ENCODE peak calls at places on chromosomes 7 and 10, in seven cellular contexts. E, K, X, D, J, O and L are unnamed samples.
A peak's percentile ranks its signal among the peaks of the same experiment; 100 is the strongest.

GRCh38 chr7:92612501-92612900 is 22.3 kb upstream of the FAM133B start:
- DNase-seq in E (no peak), K (no peak), X (no peak), D (no peak), J (no peak), O (no peak), L (no peak)

GRCh38 chr7:143408686-143409551 is at the start of gene EPHA1:
- DNase-seq in E (no peak), K (no peak), X (peak; percentile 65), D (peak; percentile 88), J (peak; percentile 83), O (peak; percentile 60), L (peak; percentile 54)

GRCh38 chr10:71748671-71749191 is 24.6 kb downstream of the VSIR start:
- DNase-seq in E (peak; percentile 94), K (peak; percentile 86), X (no peak), D (no peak), J (no peak), O (peak; percentile 33), L (peak; percentile 87)

GRCh38 chr7:92156976-92157375 is 22.0 kb downstream of the LRRD1 start:
- DNase-seq in E (no peak), K (no peak), X (no peak), D (no peak), J (no peak), O (no peak), L (no peak)

GRCh38 chr7:151987748-151988529 is 31.7 kb downstream of the GALNTL5 start:
- DNase-seq in E (no peak), K (peak; percentile 35), X (peak; percentile 26), D (no peak), J (no peak), O (no peak), L (no peak)

GRCh38 chr10:13366891-13367290 is 18.8 kb upstream of the SEPHS1 start:
- DNase-seq in E (no peak), K (no peak), X (no peak), D (no peak), J (no peak), O (no peak), L (no peak)

GRCh38 chr10:60358282-60358681 is 31.4 kb downstream of the ANK3 start:
- DNase-seq in E (no peak), K (no peak), X (no peak), D (no peak), J (no peak), O (no peak), L (no peak)

GRCh38 chr10:93435621-93436385 is 46.3 kb downstream of the MYOF start:
- DNase-seq in E (no peak), K (no peak), X (peak; percentile 83), D (no peak), J (no peak), O (no peak), L (no peak)

GRCh38 chr7:139687980-139688632 is 89.7 kb downstream of the HIPK2 start:
- DNase-seq in E (no peak), K (no peak), X (no peak), D (peak; percentile 26), J (no peak), O (peak; percentile 83), L (no peak)

GRCh38 chr10:117663750-117664149 is 121.2 kb downstream of the EMX2 start:
- DNase-seq in E (no peak), K (no peak), X (no peak), D (peak; percentile 33), J (peak; percentile 79), O (no peak), L (no peak)

GRCh38 chr7:128036226-128036940 is 5.1 kb upstream of the LRRC4 start:
- DNase-seq in E (no peak), K (no peak), X (no peak), D (no peak), J (no peak), O (no peak), L (no peak)

GRCh38 chr7:69419928-69420327 is 178.3 kb upstream of the AUTS2 start:
- DNase-seq in E (no peak), K (no peak), X (no peak), D (no peak), J (no peak), O (no peak), L (no peak)

GRCh38 chr7:2786607-2787116 is 57.4 kb downstream of the GNA12 start:
- DNase-seq in E (no peak), K (no peak), X (no peak), D (no peak), J (no peak), O (no peak), L (no peak)

GRCh38 chr10:115073796-115074195 is 19.4 kb upstream of the ATRNL1 start:
- DNase-seq in E (no peak), K (no peak), X (no peak), D (no peak), J (no peak), O (no peak), L (no peak)

GRCh38 chr7:133419036-133419435 is 166.2 kb downstream of the EXOC4 start:
- DNase-seq in E (no peak), K (no peak), X (no peak), D (no peak), J (no peak), O (no peak), L (no peak)

GRCh38 chr10:97279121-97279815 is 13.2 kb downstream of the ARHGAP19 start:
- DNase-seq in E (no peak), K (no peak), X (no peak), D (no peak), J (no peak), O (no peak), L (no peak)

GRCh38 chr7:151382079-151382885 is 27.6 kb downstream of the WDR86 start:
- DNase-seq in E (no peak), K (peak; percentile 14), X (no peak), D (no peak), J (no peak), O (no peak), L (peak; percentile 26)

GRCh38 chr7:106201176-106201575 is 83.6 kb downstream of the NAMPT start:
- DNase-seq in E (no peak), K (no peak), X (no peak), D (no peak), J (no peak), O (no peak), L (no peak)

GRCh38 chr10:3067045-3067858 is at the start of gene PFKP:
- DNase-seq in E (no peak), K (peak; percentile 50), X (peak; percentile 63), D (no peak), J (peak; percentile 38), O (peak; percentile 79), L (peak; percentile 39)

GRCh38 chr10:102375250-102375649 is 20.3 kb upstream of the NFKB2 start:
- DNase-seq in E (no peak), K (no peak), X (no peak), D (no peak), J (no peak), O (no peak), L (no peak)

GRCh38 chr7:71591876-71592275 is 459.9 kb downstream of the GALNT17 start:
- DNase-seq in E (no peak), K (no peak), X (no peak), D (no peak), J (no peak), O (no peak), L (no peak)

GRCh38 chr10:33330543-33331019 is 3.9 kb downstream of the NRP1 start:
- DNase-seq in E (no peak), K (peak; percentile 86), X (peak; percentile 85), D (peak; percentile 64), J (peak; percentile 80), O (peak; percentile 73), L (peak; percentile 81)
- H3K36me3 ChIP-seq in E (peaks cover 18% of the 10 kb centered on the region), K (peaks cover 33% of the 10 kb centered on the region), X (no peaks in the 10 kb centered on the region), D (no peaks in the 10 kb centered on the region), J (no peaks in the 10 kb centered on the region), O (no peaks in the 10 kb centered on the region), L (no peaks in the 10 kb centered on the region)

DNA sequence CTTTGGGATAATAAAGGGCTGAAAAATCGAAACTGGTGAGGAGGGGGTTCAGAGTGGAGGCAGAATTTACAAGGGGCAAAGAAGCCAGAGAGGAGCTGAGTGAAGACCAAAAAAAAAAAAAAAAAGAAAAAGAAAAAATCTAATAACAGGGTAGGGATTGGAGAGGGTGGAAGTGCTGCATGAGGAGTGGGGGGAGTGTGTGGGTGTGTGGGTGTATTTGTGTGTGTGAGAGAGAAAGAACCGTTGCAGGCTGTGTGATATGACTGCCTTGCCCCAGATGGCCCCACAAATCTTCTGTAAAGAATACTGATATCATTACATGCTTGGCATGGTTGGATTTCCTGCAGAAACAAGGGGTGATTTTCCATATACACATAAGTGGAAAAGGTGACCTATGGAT is 207.8 kb upstream of the IMMP2L start:
- DNase-seq in E (no peak), K (no peak), X (no peak), D (no peak), J (no peak), O (no peak), L (no peak)
- H3K36me3 ChIP-seq in E (peaks cover 14% of the 10 kb centered on the region), K (peaks cover 57% of the 10 kb centered on the region), X (no peaks in the 10 kb centered on the region), D (no peaks in the 10 kb centered on the region), J (no peaks in the 10 kb centered on the region), O (no peaks in the 10 kb centered on the region), L (no peaks in the 10 kb centered on the region)

DNA sequence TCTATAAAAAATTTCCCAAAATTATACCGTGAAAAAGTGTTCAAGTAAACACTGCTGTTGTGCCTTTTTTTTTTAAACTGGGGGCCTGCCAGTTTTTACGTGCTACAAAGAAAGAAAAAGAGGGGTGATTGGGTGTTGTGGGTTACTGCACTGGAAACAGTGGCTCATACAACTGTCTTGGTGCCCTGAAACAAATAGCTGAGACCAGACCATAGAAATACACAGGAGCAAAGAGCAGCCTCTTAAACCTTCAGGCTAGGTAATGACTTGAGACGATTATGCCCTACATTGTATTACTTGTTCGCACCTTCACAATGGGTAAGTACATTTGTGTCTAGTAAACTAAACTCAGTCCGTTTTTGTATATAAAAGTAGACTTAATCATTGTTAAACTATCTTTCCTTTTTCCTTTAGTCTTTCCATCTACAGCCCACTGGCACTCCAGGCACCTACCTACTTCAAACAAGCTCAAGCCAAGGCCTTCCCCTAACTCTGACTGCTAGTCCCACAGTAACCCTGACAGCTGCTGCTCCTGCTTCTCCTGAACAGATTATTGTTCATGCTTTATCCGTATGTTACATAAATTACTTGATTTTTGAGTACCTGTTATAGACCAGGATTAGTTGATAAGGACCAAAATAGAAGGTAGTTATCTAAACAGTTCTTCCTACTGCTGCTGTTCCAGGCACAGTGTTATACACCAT is 26.6 kb downstream of the TMEM243 start:
- DNase-seq in E (no peak), K (no peak), X (no peak), D (no peak), J (no peak), O (no peak), L (no peak)
- H3K36me3 ChIP-seq in E (peaks cover 90% of the 10 kb centered on the region), K (peaks cover 100% of the 10 kb centered on the region), X (peaks cover 43% of the 10 kb centered on the region), D (peaks cover 79% of the 10 kb centered on the region), J (peaks cover 17% of the 10 kb centered on the region), O (peaks cover 96% of the 10 kb centered on the region), L (peaks cover 40% of the 10 kb centered on the region)

GRCh38 chr10:113165643-113166042 is 215.6 kb downstream of the TCF7L2 start:
- DNase-seq in E (no peak), K (no peak), X (peak; percentile 54), D (no peak), J (no peak), O (no peak), L (no peak)

GRCh38 chr10:113169853-113170455 is 219.9 kb downstream of the TCF7L2 start:
- DNase-seq in E (no peak), K (no peak), X (no peak), D (no peak), J (no peak), O (no peak), L (no peak)

GRCh38 chr10:113168560-113168959 is 218.5 kb downstream of the TCF7L2 start:
- DNase-seq in E (no peak), K (no peak), X (no peak), D (no peak), J (no peak), O (no peak), L (no peak)

GRCh38 chr10:113169111-113169510 is 219.1 kb downstream of the TCF7L2 start:
- DNase-seq in E (no peak), K (no peak), X (peak; percentile 62), D (no peak), J (no peak), O (no peak), L (no peak)

GRCh38 chr10:113167702-113168101 is 217.7 kb downstream of the TCF7L2 start:
- DNase-seq in E (no peak), K (no peak), X (no peak), D (no peak), J (no peak), O (no peak), L (no peak)
- H3K36me3 ChIP-seq in E (peaks cover 32% of the 10 kb centered on the region), K (peaks cover 9% of the 10 kb centered on the region), X (no peaks in the 10 kb centered on the region), D (peaks cover 44% of the 10 kb centered on the region), J (no peaks in the 10 kb centered on the region), O (no peaks in the 10 kb centered on the region), L (no peaks in the 10 kb centered on the region)